ENCODE peak calls at places on chromosomes 6 and 20, in four cellular contexts. T, E, S and F are unnamed samples.
A peak's percentile ranks its signal among the peaks of the same experiment; 100 is the strongest.

GRCh38 chr20:38165089-38165965 is at the start of gene TGM2:
- DNase-seq in T (peak; percentile 87), S (no peak), E (peak; percentile 32), F (peak; percentile 90)

GRCh38 chr20:15045246-15045645 is 707.8 kb upstream of the FLRT3 start:
- DNase-seq in T (no peak), E (no peak), S (no peak), F (no peak)

GRCh38 chr6:41682497-41682961 is 44.3 kb downstream of the MDFI start:
- DNase-seq in E (no peak), T (no peak), S (no peak), F (no peak)

GRCh38 chr6:169501777-169502313 is 200.0 kb downstream of the WDR27 start:
- DNase-seq in T (no peak), E (no peak), S (no peak), F (no peak)

GRCh38 chr6:7787731-7788130 is 61.8 kb downstream of the BMP6 start:
- DNase-seq in S (no peak), T (no peak), E (no peak), F (no peak)

GRCh38 chr6:722608-723007 is 29.7 kb upstream of the EXOC2 start:
- DNase-seq in E (no peak), S (no peak), T (no peak), F (no peak)

GRCh38 chr6:87881342-87881895 is 166.2 kb upstream of the SPACA1 start:
- DNase-seq in S (no peak), E (no peak), T (no peak), F (no peak)

GRCh38 chr6:55069132-55069781 is 105.1 kb upstream of the HCRTR2 start:
- DNase-seq in T (peak; percentile 49), E (no peak), S (peak; percentile 2), F (no peak)

GRCh38 chr6:155351273-155352129 is 37.2 kb upstream of the TFB1M start:
- DNase-seq in S (no peak), T (no peak), E (peak; percentile 94), F (no peak)

GRCh38 chr6:75563032-75563431 is 38.6 kb upstream of the SENP6 start:
- DNase-seq in S (peak; percentile 10), T (peak; percentile 37), E (no peak), F (peak; percentile 30)

GRCh38 chr20:36217226-36217625 is 19.1 kb upstream of the AAR2 start:
- DNase-seq in E (no peak), T (peak; percentile 70), S (peak; percentile 47), F (peak; percentile 76)

GRCh38 chr20:19816386-19816785 is 58.3 kb downstream of the RIN2 start:
- DNase-seq in S (no peak), T (no peak), E (no peak), F (no peak)

GRCh38 chr6:133410628-133411027 is 169.5 kb downstream of the EYA4 start:
- DNase-seq in T (no peak), E (no peak), S (no peak), F (no peak)

GRCh38 chr6:151616091-151616513 is 122.3 kb downstream of the CCDC170 start:
- DNase-seq in E (no peak), S (no peak), T (peak; percentile 50), F (no peak)

GRCh38 chr6:120604510-120604909 is 729.8 kb downstream of the TBC1D32 start:
- DNase-seq in S (no peak), E (no peak), T (no peak), F (no peak)

GRCh38 chr6:45371924-45372582 is 5.7 kb downstream of the SUPT3H start:
- DNase-seq in T (no peak), S (no peak), E (no peak), F (no peak)

GRCh38 chr6:13548500-13549210 is 25.7 kb upstream of the SIRT5 start:
- DNase-seq in T (peak; percentile 60), E (no peak), S (no peak), F (no peak)

GRCh38 chr6:111551521-111552231 is 54.0 kb downstream of the TRAF3IP2 start:
- DNase-seq in T (peak; percentile 52), S (no peak), E (no peak), F (no peak)

GRCh38 chr6:139126255-139126654 is 8.6 kb upstream of the HECA start:
- DNase-seq in T (no peak), S (no peak), E (no peak), F (no peak)

GRCh38 chr6:31725502-31726350 is 2.6 kb downstream of the MPIG6B start:
- DNase-seq in S (no peak), T (no peak), E (no peak), F (peak; percentile 78)

GRCh38 chr6:168834814-168835213 is 393.8 kb downstream of the SMOC2 start:
- DNase-seq in T (peak; percentile 25), E (no peak), S (no peak), F (no peak)

GRCh38 chr6:169185692-169186485 is 67.8 kb downstream of the THBS2 start:
- DNase-seq in S (no peak), T (no peak), E (no peak), F (no peak)

GRCh38 chr6:120077489-120077888 is 727.9 kb upstream of the MAN1A1 start:
- DNase-seq in S (no peak), E (no peak), T (no peak), F (peak; percentile 1)

GRCh38 chr20:38453941-38454340 is 18.7 kb upstream of the RALGAPB start:
- DNase-seq in S (no peak), T (no peak), E (peak; percentile 57), F (no peak)

GRCh38 chr20:49785851-49786174 is 26.8 kb upstream of the SLC9A8 start:
- DNase-seq in T (no peak), E (peak; percentile 83), S (no peak), F (peak; percentile 68)

DNA sequence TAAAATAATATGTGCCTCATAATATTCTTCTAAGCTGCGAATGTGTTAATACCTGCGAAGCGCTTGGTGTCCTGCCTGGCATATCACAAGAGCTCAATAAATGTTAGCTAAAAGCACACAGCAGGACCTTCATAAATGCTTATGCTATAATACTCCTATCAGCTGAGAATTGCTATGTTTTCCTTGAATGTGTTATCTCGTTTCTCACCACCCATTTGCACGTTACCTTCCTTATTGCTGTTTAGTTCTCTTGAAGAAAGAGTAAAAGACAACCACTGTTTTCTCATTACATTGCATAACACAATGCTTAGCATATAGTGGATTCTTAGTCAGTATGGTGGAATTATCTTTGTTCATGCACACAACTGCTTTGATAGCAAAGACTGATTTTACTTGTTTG is 76.6 kb downstream of the EDN1 start:
- DNase-seq in E (no peak), S (no peak), T (no peak), F (no peak)
- TF ChIP-seq ATF3 in E (no peak), S (no peak), T (no peak), F (no peak)

GRCh38 chr20:32461836-32462600 is 103.9 kb downstream of the ASXL1 start:
- DNase-seq in S (no peak), T (no peak), E (no peak), F (no peak)

GRCh38 chr20:32465092-32465900 is 107.2 kb downstream of the ASXL1 start:
- DNase-seq in T (peak; percentile 98), E (no peak), S (no peak), F (no peak)

GRCh38 chr20:32462900-32463641 is 104.9 kb downstream of the ASXL1 start:
- DNase-seq in S (no peak), T (no peak), E (no peak), F (no peak)

GRCh38 chr20:32464401-32465091 is 106.4 kb downstream of the ASXL1 start:
- DNase-seq in S (no peak), T (no peak), E (no peak), F (no peak)

GRCh38 chr20:32463642-32464400 is 105.7 kb downstream of the ASXL1 start:
- DNase-seq in E (no peak), T (no peak), S (no peak), F (no peak)
- TF ChIP-seq GABPA in E (no peak), T (no peak), S (no peak), F (no peak)

GRCh38 chr6:161226005-161226964 is 47.6 kb downstream of the AGPAT4 start:
- DNase-seq in T (no peak), E (no peak), S (no peak), F (peak; percentile 96)
- TF ChIP-seq ATF3 in T (no peak), E (no peak), S (no peak), F (peak; percentile 50)

DNA sequence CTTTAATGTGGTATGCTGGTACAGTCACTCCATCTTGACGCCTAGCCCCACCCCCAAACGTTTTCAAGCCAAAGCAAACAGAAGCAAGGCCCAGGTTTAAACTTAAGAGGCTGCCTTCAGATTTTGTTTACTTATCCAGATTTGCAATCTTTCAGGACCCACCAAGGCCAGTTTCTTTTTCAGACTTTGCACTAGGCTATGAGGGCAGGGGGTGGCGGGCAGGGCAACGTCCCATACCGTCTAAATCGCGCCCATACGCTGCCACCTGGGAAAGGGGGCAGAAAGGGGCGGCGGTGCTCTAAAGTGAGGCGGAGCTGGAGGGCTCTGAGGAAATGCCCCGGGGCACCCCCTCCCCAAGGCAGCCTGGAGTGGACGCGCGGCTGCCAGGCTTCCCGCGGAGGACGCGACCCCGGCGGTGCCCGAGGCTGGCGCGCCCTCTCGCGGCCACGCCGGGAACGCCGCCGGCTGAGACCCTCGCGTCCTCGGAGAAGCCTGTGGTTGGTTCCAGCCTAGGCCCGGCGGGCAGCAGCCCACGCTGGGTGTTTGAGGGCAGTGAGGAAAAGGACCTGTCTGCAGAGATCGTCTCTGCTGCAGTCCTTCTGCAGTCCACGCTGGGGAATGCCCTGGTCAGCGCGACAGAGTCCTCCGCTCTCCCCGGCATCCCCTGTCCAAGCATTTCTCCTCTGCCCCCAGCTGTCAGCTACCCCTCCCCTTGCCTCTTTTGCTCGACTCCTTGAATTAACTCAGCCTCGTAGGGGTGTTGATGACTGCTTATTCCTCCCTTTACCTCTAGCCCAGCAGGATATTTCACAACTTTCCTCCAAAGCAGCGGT is 129.2 kb upstream of the PRND start:
- DNase-seq in S (no peak), T (peak; percentile 81), E (no peak), F (peak; percentile 66)
- TF ChIP-seq GABPA in S (no peak), T (no peak), E (no peak), F (no peak)

GRCh38 chr20:50810063-50810462 is 15.2 kb downstream of the BCAS4 start:
- DNase-seq in T (no peak), S (no peak), E (no peak), F (no peak)
- TF ChIP-seq ATF3 in T (no peak), S (no peak), E (no peak), F (no peak)

DNA sequence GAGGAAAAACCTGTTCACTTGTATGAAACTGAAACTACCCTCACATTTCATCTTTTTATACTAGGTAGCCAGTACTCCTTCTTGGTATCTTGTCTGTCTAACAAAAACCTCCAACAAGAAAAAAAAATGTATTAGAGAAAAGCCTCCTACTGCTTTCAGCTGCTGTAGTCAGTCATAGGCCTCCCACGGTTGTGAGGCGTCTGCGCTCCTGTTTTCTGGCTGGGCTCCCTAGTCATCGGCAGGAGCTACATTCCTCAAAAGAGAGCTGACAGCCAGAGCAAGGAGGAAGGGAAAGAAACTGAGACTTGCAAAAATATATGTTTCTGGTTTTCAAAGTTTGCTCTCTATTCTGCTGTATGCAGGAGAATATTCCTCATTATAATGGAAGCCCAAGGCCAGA is 517.0 kb downstream of the LMBRD1 start:
- DNase-seq in S (no peak), E (no peak), T (no peak), F (no peak)
- TF ChIP-seq GABPA in S (no peak), E (no peak), T (no peak), F (no peak)

GRCh38 chr6:147648936-147649335 is 140.4 kb downstream of the SAMD5 start:
- DNase-seq in T (no peak), E (no peak), S (no peak), F (no peak)
- TF ChIP-seq ATF3 in T (no peak), E (no peak), S (no peak), F (no peak)